ENCODE peak calls at places on chromosomes 3 and 15, in four cellular contexts. X, F, L and A are unnamed samples.

GRCh38 chr15:90191795-90192494 is 9.2 kb upstream of the SEMA4B start:
- DNase-seq in X (peak), F (no peak), L (peak), A (peak)

GRCh38 chr3:42846682-42847522 is 28.8 kb downstream of the CYP8B1 start:
- DNase-seq in X (peak), F (no peak), L (no peak), A (no peak)

GRCh38 chr3:196603683-196604082 is 35.2 kb downstream of the FBXO45 start:
- DNase-seq in X (no peak), F (no peak), L (no peak), A (no peak)

GRCh38 chr3:28013864-28014473 is 227.4 kb upstream of the CMC1 start:
- DNase-seq in X (no peak), F (no peak), L (no peak), A (no peak)

GRCh38 chr15:73709671-73710070 is 25.5 kb downstream of the CD276 start:
- DNase-seq in X (no peak), F (no peak), L (no peak), A (no peak)

GRCh38 chr3:62131620-62132019 is 241.7 kb downstream of the FEZF2 start:
- DNase-seq in X (no peak), F (no peak), L (no peak), A (no peak)

GRCh38 chr15:37891754-37892368 is 42.6 kb upstream of the TMCO5A start:
- DNase-seq in X (no peak), F (no peak), L (no peak), A (no peak)

GRCh38 chr3:192516850-192517249 is 210.5 kb downstream of the FGF12 start:
- DNase-seq in X (no peak), F (no peak), L (no peak), A (no peak)

GRCh38 chr3:108512671-108513070 is 2.3 kb upstream of the MYH15 start:
- DNase-seq in X (no peak), F (no peak), L (no peak), A (peak)

GRCh38 chr3:37484884-37485559 is 310.6 kb upstream of the LRRFIP2 start:
- DNase-seq in X (no peak), F (no peak), L (no peak), A (no peak)

GRCh38 chr15:46471096-46471495 is 836.3 kb downstream of the SQOR start:
- DNase-seq in X (no peak), F (no peak), L (no peak), A (no peak)

GRCh38 chr3:129796146-129796545 is 97.4 kb downstream of the TMCC1 start:
- DNase-seq in X (no peak), F (no peak), L (no peak), A (no peak)

GRCh38 chr3:129231331-129232119 is 17.9 kb upstream of the COPG1 start:
- DNase-seq in X (no peak), F (peak), L (no peak), A (no peak)

GRCh38 chr3:171116802-171117395 is 90.4 kb upstream of the SLC2A2 start:
- DNase-seq in X (no peak), F (no peak), L (no peak), A (no peak)

GRCh38 chr3:13040381-13041074 is 32.7 kb downstream of the IQSEC1 start:
- DNase-seq in X (peak), F (no peak), L (no peak), A (no peak)

GRCh38 chr3:52065264-52065756 is 8.9 kb upstream of the DUSP7 start:
- DNase-seq in X (peak), F (no peak), L (peak), A (no peak)

GRCh38 chr15:59256538-59256937 is 49.9 kb downstream of the LDHAL6B start:
- DNase-seq in X (no peak), F (no peak), L (no peak), A (no peak)

GRCh38 chr3:119184808-119185690 is 11.7 kb downstream of the UPK1B start:
- DNase-seq in X (no peak), F (peak), L (no peak), A (no peak)

GRCh38 chr3:31240466-31240865 is 292.3 kb upstream of the STT3B start:
- DNase-seq in X (no peak), F (no peak), L (no peak), A (no peak)

GRCh38 chr3:104359546-104359945 is 1007.2 kb upstream of the ALCAM start:
- DNase-seq in X (no peak), F (no peak), L (no peak), A (no peak)

GRCh38 chr3:123202451-123202850 is 708 bp downstream of the SEC22A start:
- DNase-seq in X (no peak), F (no peak), L (no peak), A (no peak)

GRCh38 chr3:15214758-15215157 is 8.7 kb downstream of the CAPN7 start:
- DNase-seq in X (no peak), F (no peak), L (no peak), A (no peak)

GRCh38 chr3:64612082-64612860 is 75.5 kb downstream of the ADAMTS9 start:
- DNase-seq in X (no peak), F (no peak), L (no peak), A (no peak)

GRCh38 chr15:24039683-24040082 is 352.6 kb upstream of the NDN start:
- DNase-seq in X (no peak), F (no peak), L (no peak), A (no peak)

GRCh38 chr15:31298707-31299172 is 27.9 kb upstream of the KLF13 start:
- DNase-seq in X (peak), F (no peak), L (no peak), A (no peak)

GRCh38 chr3:53570709-53571108 is 76.3 kb downstream of the CACNA1D start:
- DNase-seq in X (no peak), F (peak), L (no peak), A (no peak)

GRCh38 chr3:141521781-141522180 is 35.0 kb downstream of the RASA2 start:
- DNase-seq in X (no peak), F (no peak), L (no peak), A (no peak)

GRCh38 chr3:176785207-176785606 is 412.1 kb downstream of the TBL1XR1 start:
- DNase-seq in X (no peak), F (no peak), L (no peak), A (no peak)

GRCh38 chr3:61052855-61053254 is 198.4 kb downstream of the FHIT start:
- DNase-seq in X (no peak), F (no peak), L (no peak), A (no peak)

GRCh38 chr15:32802296-32802936 is 84.6 kb downstream of the GREM1 start:
- DNase-seq in X (no peak), F (no peak), L (no peak), A (no peak)

GRCh38 chr3:194996746-194997145 is 274.2 kb downstream of the XXYLT1 start:
- DNase-seq in X (no peak), F (no peak), L (no peak), A (peak)

GRCh38 chr15:96360581-96361308 is 30.2 kb downstream of the NR2F2 start:
- DNase-seq in X (peak), F (no peak), L (no peak), A (no peak)

GRCh38 chr3:9416139-9416780 is 18.8 kb downstream of the SETD5 start:
- DNase-seq in X (no peak), F (no peak), L (no peak), A (no peak)

DNA sequence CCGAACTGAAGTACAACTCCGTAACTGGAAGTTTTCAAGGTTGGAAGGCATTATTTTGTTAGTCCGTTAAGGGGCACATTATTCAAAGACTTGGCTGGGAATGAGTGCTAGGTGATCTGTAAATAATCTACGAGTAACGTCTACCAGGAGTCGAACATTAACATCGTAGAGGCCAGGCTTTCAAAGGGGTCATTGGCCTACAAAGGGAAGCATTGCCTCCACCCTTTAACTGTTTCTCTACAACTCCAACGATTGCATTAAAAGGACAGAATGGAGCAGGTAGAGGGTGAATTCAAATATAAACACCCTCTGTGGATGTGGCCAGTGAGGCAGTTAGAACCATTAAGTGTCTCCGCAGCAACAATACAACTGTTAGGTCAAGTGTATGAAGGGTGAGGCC is 126.0 kb upstream of the LMOD3 start:
- DNase-seq in X (no peak), F (no peak), L (no peak), A (no peak)
- H3K4me3 ChIP-seq in X (no peak), F (no peak), L (no peak), A (peak)

GRCh38 chr15:89077750-89078149 is 10.5 kb upstream of the ABHD2 start:
- DNase-seq in X (no peak), F (no peak), L (no peak), A (no peak)
- H3K27ac ChIP-seq in X (no peak), F (no peak), L (no peak), A (no peak)

GRCh38 chr3:126745760-126746394 is 41.8 kb downstream of the CHCHD6 start:
- DNase-seq in X (no peak), F (no peak), L (peak), A (no peak)

GRCh38 chr3:126743781-126744180 is 39.7 kb downstream of the CHCHD6 start:
- DNase-seq in X (no peak), F (no peak), L (no peak), A (no peak)

GRCh38 chr3:126747768-126748167 is 43.7 kb downstream of the CHCHD6 start:
- DNase-seq in X (no peak), F (no peak), L (no peak), A (no peak)

GRCh38 chr3:126748701-126749546 is 44.9 kb downstream of the CHCHD6 start:
- DNase-seq in X (no peak), F (no peak), L (no peak), A (no peak)

GRCh38 chr3:126746395-126747177 is 42.5 kb downstream of the CHCHD6 start:
- DNase-seq in X (no peak), F (no peak), L (peak), A (no peak)
- TF ChIP-seq CTCF in X (no peak), F (no peak), L (peak), A (no peak)

GRCh38 chr15:97691799-97692198 is 268.7 kb upstream of the ARRDC4 start:
- DNase-seq in X (no peak), F (peak), L (no peak), A (no peak)

GRCh38 chr15:97688886-97689285 is 271.6 kb upstream of the ARRDC4 start:
- DNase-seq in X (no peak), F (no peak), L (no peak), A (no peak)

GRCh38 chr15:97694456-97694855 is 266.0 kb upstream of the ARRDC4 start:
- DNase-seq in X (no peak), F (no peak), L (no peak), A (no peak)

GRCh38 chr15:97688177-97688576 is 272.3 kb upstream of the ARRDC4 start:
- DNase-seq in X (no peak), F (no peak), L (no peak), A (no peak)

GRCh38 chr15:97692317-97693015 is 268.0 kb upstream of the ARRDC4 start:
- DNase-seq in X (no peak), F (no peak), L (no peak), A (peak)
- H3K4me3 ChIP-seq in X (no peak), F (no peak), L (peak), A (no peak)

GRCh38 chr3:182215881-182216280 is 504.2 kb downstream of the SOX2 start:
- DNase-seq in X (no peak), F (no peak), L (no peak), A (no peak)
- H3K27ac ChIP-seq in X (no peak), F (no peak), L (no peak), A (no peak)

GRCh38 chr15:54518145-54518941 is 540.1 kb downstream of the UNC13C start:
- DNase-seq in X (no peak), F (no peak), L (no peak), A (no peak)

GRCh38 chr15:54519577-54519976 is 541.3 kb downstream of the UNC13C start:
- DNase-seq in X (no peak), F (no peak), L (no peak), A (no peak)

DNA sequence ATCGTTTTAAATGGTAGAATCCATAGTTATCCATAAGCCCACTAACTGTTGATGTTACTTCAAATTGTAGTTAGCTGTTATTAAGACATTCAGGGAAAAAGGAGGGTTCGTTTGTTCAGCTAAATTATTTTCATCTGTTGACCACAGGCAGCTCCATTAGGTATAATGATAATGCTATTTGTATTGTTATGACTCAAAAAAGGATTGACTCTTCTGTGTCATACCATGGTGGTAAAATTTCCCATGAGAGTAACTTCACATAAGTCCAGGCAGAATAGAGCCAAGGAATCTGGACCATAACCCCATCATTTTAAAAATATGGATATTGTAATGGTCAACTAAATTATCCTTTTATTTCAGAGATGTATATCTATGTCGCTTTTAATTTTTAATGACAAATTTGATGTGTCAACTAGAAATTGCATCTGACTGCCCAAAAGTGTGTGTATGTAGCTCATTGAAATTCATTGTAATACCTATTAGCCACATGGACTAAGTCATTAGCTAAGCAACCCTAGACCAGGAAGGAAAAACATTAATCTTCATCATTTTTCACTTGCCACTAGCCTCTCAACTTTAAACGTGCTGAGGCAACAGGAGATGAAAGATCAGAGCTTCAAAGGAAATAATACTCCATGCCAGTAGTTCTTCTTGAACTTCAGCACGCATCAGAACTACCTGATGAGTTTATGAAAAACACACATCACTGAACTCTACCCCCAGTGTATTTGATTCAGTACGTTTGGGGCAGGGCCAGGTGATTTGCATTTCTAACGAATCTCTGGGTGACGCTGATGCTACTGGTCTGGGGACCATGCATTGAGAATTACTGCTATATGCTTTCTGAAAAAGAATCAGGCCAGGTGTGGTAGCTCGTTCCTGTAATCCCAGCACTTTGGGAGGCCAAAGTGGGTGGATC is 537.7 kb downstream of the UNC13C start:
- DNase-seq in X (no peak), F (no peak), L (no peak), A (no peak)
- TF ChIP-seq CTCF in X (no peak), F (no peak), L (no peak), A (no peak)

GRCh38 chr3:99640214-99640851 is 1.9 kb downstream of the COL8A1 start:
- DNase-seq in X (no peak), F (no peak), L (no peak), A (no peak)
- H3K4me3 ChIP-seq in X (peak), F (no peak), L (peak), A (no peak)

DNA sequence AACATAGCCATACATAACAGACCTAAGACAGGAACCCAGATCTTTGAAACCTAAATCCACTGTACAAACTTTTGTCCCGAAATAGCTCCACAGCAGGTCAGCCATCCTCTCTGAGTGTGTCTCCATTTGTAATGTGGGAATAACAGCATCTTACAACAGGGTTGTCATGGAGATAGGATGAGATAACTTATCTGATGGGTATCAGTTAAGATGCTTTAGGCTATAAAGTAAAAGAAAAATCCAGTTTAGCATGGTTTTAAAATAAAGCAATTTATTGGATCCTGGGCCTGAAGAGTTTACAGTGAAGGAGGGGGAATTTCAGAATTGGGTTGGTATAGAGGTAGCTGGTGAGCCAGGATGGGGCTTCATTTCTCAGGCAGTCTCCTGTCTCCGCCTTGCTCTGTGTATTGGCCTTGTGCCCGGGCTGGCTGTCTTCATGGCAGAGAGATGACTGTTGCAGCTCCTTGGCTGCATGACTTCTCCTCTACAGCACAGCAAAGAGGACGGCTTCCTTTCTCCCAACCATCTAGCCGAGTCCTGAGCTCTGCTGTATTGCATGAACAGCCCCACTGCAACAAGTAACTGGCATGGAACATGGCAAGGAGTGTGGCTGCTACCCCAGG is 131.9 kb upstream of the PROK2 start:
- DNase-seq in X (no peak), F (no peak), L (no peak), A (no peak)
- H3K27ac ChIP-seq in X (no peak), F (no peak), L (no peak), A (no peak)